ENCODE peak calls at places on chromosomes 7 and 10, in six cellular contexts. D is cardiac muscle cell, P is sigmoid colon, W is NCI-H146, X is Karpas-422, U is mesenteric fat pad. Y is an unnamed sample.

GRCh38 chr10:35497909-35498308 is 107.2 kb upstream of the GJD4 start:
- DNase-seq in U (no peak), D (no peak), P (no peak), W (no peak), X (no peak), Y (no peak)

GRCh38 chr10:97683556-97684357 is 3.3 kb downstream of the AVPI1 start:
- DNase-seq in D (no peak), W (no peak), X (no peak), U (no peak), P (peak), Y (peak)

GRCh38 chr7:34879871-34880270 is 157.4 kb downstream of the DPY19L1 start:
- DNase-seq in W (no peak), X (no peak), P (no peak), D (no peak), U (no peak), Y (no peak)

GRCh38 chr10:129470103-129470851 is 3.2 kb downstream of the MGMT start:
- DNase-seq in U (no peak), D (no peak), X (no peak), W (no peak), P (no peak), Y (no peak)

GRCh38 chr7:34902181-34902580 is 135.1 kb downstream of the DPY19L1 start:
- DNase-seq in D (no peak), U (no peak), W (no peak), P (no peak), X (no peak), Y (no peak)

GRCh38 chr10:96407560-96408069 is 48.8 kb upstream of the OPALIN start:
- DNase-seq in D (no peak), X (no peak), P (no peak), W (no peak), U (peak), Y (peak)

GRCh38 chr7:151272410-151272809 is 23.9 kb upstream of the SMARCD3 start:
- DNase-seq in P (no peak), W (no peak), U (no peak), D (no peak), X (no peak), Y (no peak)

GRCh38 chr7:117014673-117015133 is 61.4 kb downstream of the ST7 start:
- DNase-seq in U (no peak), P (peak), D (peak), X (peak), W (no peak), Y (no peak)

GRCh38 chr10:132292972-132293415 is 14.8 kb downstream of the STK32C start:
- DNase-seq in D (no peak), X (no peak), P (peak), U (no peak), W (no peak), Y (no peak)

GRCh38 chr7:75623390-75624133 is 115.2 kb downstream of the HIP1 start:
- DNase-seq in P (no peak), W (no peak), D (peak), U (no peak), X (no peak), Y (no peak)

GRCh38 chr7:111229951-111230350 is 139.0 kb downstream of the LRRN3 start:
- DNase-seq in X (no peak), U (no peak), W (no peak), D (no peak), P (no peak), Y (no peak)

GRCh38 chr10:102776779-102777417 is 33.1 kb downstream of the WBP1L start:
- DNase-seq in X (no peak), D (peak), U (peak), P (peak), W (no peak), Y (peak)